ENCODE peak calls at places on chromosomes 3 and 15, in nine cellular contexts. U is Calu3, N is Caco-2, A is lower leg skin, M is fibroblast of pulmonary artery, O is mesothelial cell of epicardium, Q is fibroblast of the aortic adventitia, C is progenitor cell of endocrine pancreas, Z is cardiac fibroblast. F is an unnamed sample.

GRCh38 chr15:65421360-65422215 is 1.2 kb downstream of the IGDCC4 start:
- DNase-seq in M (no peak), Z (no peak), C (peak), U (no peak), O (peak), A (no peak), Q (no peak), N (peak), F (no peak)

GRCh38 chr3:45218578-45219390 is 7.3 kb downstream of the TMEM158 start:
- DNase-seq in Q (peak), O (no peak), A (no peak), M (peak), N (no peak), U (no peak), C (no peak), Z (peak), F (no peak)

GRCh38 chr15:25239471-25240345 is 199.1 kb downstream of the UBE3A start:
- DNase-seq in M (no peak), C (no peak), N (no peak), U (no peak), Q (no peak), A (no peak), O (peak), Z (no peak), F (no peak)

GRCh38 chr3:116129187-116129945 is 315.9 kb downstream of the LSAMP start:
- DNase-seq in Z (no peak), Q (no peak), U (no peak), N (no peak), A (no peak), M (no peak), O (no peak), C (no peak), F (no peak)

GRCh38 chr15:32651229-32651837 is 9.8 kb downstream of the SCG5 start:
- DNase-seq in Z (peak), Q (peak), C (no peak), M (peak), N (peak), U (peak), A (no peak), O (no peak), F (no peak)

GRCh38 chr15:60091150-60091549 is 87.0 kb downstream of the FOXB1 start:
- DNase-seq in Z (peak), O (no peak), A (no peak), Q (peak), N (peak), M (peak), U (peak), C (no peak), F (no peak)

GRCh38 chr3:73452731-73453130 is 172.0 kb downstream of the PDZRN3 start:
- DNase-seq in Z (no peak), C (no peak), O (no peak), U (no peak), N (no peak), Q (no peak), A (no peak), M (no peak), F (no peak)

GRCh38 chr15:72890043-72890442 is 106.5 kb upstream of the ADPGK start:
- DNase-seq in A (no peak), Q (no peak), O (no peak), M (no peak), N (no peak), C (no peak), Z (no peak), U (no peak), F (no peak)

GRCh38 chr15:75809986-75810750 is 33.1 kb upstream of the UBE2Q2 start:
- DNase-seq in U (peak), Z (peak), C (no peak), A (no peak), N (peak), O (no peak), M (peak), Q (peak), F (no peak)

GRCh38 chr15:23002920-23003319 is 22.8 kb upstream of the CYFIP1 start:
- DNase-seq in O (no peak), U (no peak), A (no peak), C (no peak), N (no peak), Q (no peak), Z (no peak), M (no peak), F (no peak)

GRCh38 chr3:126818696-126819095 is 114.7 kb downstream of the CHCHD6 start:
- DNase-seq in Z (no peak), Q (no peak), N (no peak), O (no peak), A (no peak), M (no peak), U (no peak), C (no peak), F (no peak)

GRCh38 chr3:178699810-178700209 is 163.6 kb downstream of the KCNMB2 start:
- DNase-seq in N (no peak), A (no peak), U (no peak), Q (no peak), Z (peak), C (no peak), O (no peak), M (no peak), F (no peak)

GRCh38 chr15:56957812-56958406 is 39.5 kb downstream of the TCF12 start:
- DNase-seq in M (no peak), N (peak), A (no peak), U (peak), Z (no peak), Q (no peak), C (no peak), O (no peak), F (no peak)

GRCh38 chr3:188697127-188697526 is 474.6 kb upstream of the TPRG1 start:
- DNase-seq in C (no peak), U (no peak), N (no peak), A (no peak), O (no peak), Q (no peak), Z (no peak), M (no peak), F (no peak)

DNA sequence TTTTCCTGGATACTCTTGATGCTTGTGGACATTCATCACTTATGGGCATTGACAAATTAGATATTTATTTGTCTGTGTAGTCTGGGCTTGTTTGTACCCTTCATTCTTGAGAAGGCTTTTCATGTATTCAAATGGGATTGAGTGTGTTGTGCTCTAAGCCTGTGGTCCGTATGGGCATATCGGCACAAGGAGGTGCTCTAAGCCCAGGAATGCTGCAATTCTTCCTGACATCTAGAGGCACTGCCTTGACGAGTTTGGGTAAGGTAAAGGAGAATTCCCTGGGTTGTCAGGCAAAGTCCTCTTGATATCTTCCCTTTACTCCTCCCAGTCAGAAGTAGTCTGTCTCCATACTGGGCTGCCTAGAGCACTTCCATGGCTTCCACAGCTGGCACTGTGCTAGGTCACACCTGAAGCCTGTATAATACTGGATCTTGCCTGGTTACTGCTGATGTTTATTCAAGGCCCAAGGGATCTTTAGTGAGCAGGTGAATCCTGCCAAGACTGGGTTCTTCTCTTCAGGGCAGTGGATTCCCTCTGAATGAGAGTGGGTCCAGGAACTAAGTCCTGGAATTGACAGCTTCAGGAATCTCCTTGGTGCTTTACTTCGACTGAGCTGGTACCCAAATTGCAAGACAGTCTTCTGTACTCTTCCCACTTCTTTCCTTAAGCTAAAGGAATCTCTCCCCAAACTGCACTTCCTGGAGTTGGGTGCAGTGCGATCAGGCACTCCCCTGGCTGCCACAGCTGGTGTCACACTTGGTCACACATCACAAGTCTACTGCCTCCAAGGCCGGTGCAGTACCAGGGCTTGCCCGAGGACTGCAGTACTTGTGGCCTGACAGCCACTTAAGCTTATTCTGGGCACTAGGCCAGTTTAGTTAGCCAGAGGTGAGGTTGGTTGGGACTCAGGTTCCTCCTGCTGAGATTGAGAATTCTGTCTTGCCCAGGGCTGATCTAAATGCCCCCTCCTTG is 46.0 kb downstream of the GALK2 start:
- DNase-seq in C (no peak), A (no peak), N (no peak), Z (no peak), U (peak), O (no peak), Q (no peak), M (no peak), F (no peak)
- TF ChIP-seq CTCF in C (no peak), A (no peak), N (no peak), Z (no peak), U (no peak), O (no peak), Q (no peak), M (no peak), F (no peak)

GRCh38 chr15:87562203-87562602 is 694.3 kb downstream of the NTRK3 start:
- DNase-seq in C (no peak), O (no peak), M (no peak), N (no peak), Z (no peak), U (no peak), A (no peak), Q (no peak), F (no peak)
- TF ChIP-seq CTCF in C (no peak), O (no peak), M (no peak), N (no peak), Z (no peak), U (no peak), A (no peak), Q (no peak), F (no peak)

GRCh38 chr15:84765675-84766074 is 17.3 kb downstream of the ZNF592 start:
- DNase-seq in A (no peak), C (no peak), Z (no peak), M (no peak), N (no peak), U (no peak), Q (no peak), O (no peak), F (no peak)
- TF ChIP-seq CTCF in A (no peak), C (no peak), Z (no peak), M (no peak), N (no peak), U (no peak), Q (no peak), O (no peak), F (no peak)

DNA sequence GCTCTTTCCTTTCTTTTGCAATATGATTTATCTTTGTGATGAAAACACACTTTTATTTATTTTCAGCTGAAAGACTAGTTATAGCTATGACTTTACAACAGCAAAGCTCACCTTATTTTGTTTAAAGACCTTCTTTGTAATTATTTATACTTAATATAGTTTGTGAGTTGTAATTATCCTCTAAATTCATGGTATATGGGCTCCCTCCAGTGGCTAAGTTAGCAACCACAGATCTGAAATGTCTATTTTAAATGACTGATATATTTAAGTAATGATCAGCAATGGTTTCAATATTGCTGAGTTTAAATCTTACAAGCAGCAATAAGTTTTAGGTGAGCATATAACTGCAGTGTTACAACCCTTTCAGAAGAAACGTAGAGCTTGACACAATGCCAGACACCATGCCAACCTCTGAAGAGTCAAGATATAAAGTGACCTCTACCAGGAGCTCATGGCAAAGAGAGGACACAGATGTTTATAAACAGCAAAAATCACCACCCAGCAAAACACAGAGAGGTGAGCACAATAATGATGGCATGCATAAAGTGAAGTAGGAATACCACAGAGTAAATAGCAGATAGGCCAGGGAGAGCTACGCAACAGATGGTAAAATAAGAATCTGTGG is 143.6 kb upstream of the ZNF385D start:
- DNase-seq in O (no peak), M (peak), A (no peak), C (no peak), U (peak), Q (peak), N (no peak), Z (peak), F (no peak)
- TF ChIP-seq CTCF in O (peak), M (peak), A (no peak), C (peak), U (peak), Q (peak), N (no peak), Z (peak), F (no peak)

GRCh38 chr15:66684136-66684681 is 17.8 kb upstream of the SMAD6 start:
- DNase-seq in U (no peak), O (no peak), N (no peak), Z (no peak), C (no peak), A (no peak), Q (no peak), M (no peak), F (no peak)

GRCh38 chr15:66682246-66682645 is 19.8 kb upstream of the SMAD6 start:
- DNase-seq in Q (no peak), C (no peak), Z (no peak), U (no peak), A (no peak), O (no peak), N (no peak), M (no peak), F (no peak)

GRCh38 chr15:66682865-66683264 is 19.2 kb upstream of the SMAD6 start:
- DNase-seq in O (no peak), C (no peak), Z (peak), Q (peak), A (no peak), M (no peak), N (no peak), U (no peak), F (no peak)

GRCh38 chr15:66681395-66681794 is 20.6 kb upstream of the SMAD6 start:
- DNase-seq in U (no peak), C (no peak), M (no peak), N (no peak), A (no peak), Q (no peak), Z (no peak), O (no peak), F (no peak)

GRCh38 chr15:66685638-66686150 is 16.3 kb upstream of the SMAD6 start:
- DNase-seq in U (no peak), N (no peak), Q (no peak), A (no peak), O (no peak), M (no peak), Z (peak), C (no peak), F (no peak)
- TF ChIP-seq CTCF in U (no peak), N (peak), Q (peak), A (no peak), O (peak), M (peak), Z (peak), C (peak), F (no peak)

GRCh38 chr3:16377847-16378302 is 112.9 kb downstream of the OXNAD1 start:
- DNase-seq in N (no peak), M (no peak), A (no peak), U (no peak), C (no peak), O (no peak), Z (no peak), Q (no peak), F (no peak)
- TF ChIP-seq CTCF in N (no peak), M (no peak), A (no peak), U (no peak), C (no peak), O (no peak), Z (no peak), Q (no peak), F (no peak)

DNA sequence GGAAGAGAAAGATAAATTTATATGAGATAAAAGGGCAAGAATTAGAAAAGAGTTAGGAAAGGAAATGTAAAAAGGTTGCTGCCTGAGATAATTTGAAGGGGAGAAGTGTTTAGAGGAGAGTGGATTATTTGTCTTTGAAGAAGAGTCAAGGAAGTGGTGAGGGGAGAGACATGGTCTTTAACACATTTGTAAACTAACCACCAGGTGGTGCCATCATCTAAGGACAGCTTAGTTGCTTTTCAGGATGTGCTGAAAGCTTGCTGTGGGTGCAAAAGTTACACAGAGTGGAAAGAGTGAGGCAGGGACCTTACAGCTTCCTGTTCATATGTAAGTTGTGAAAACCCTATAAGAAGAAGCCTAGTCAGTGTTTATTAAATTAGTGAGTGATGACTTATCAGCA is 114.1 kb upstream of the DNAJC19 start:
- DNase-seq in A (no peak), M (peak), N (peak), Q (no peak), O (no peak), C (no peak), Z (peak), U (peak), F (no peak)
- TF ChIP-seq CTCF in A (no peak), M (no peak), N (no peak), Q (no peak), O (no peak), C (peak), Z (no peak), U (peak), F (no peak)

GRCh38 chr3:156761713-156762575 is 64.2 kb upstream of the LEKR1 start:
- DNase-seq in N (no peak), A (no peak), M (peak), O (no peak), Z (peak), U (no peak), C (no peak), Q (peak), F (no peak)
- TF ChIP-seq CTCF in N (no peak), A (no peak), M (peak), O (no peak), Z (no peak), U (no peak), C (no peak), Q (no peak), F (no peak)

GRCh38 chr15:61702224-61703120 is 357.8 kb downstream of the VPS13C start:
- DNase-seq in Z (no peak), N (no peak), M (no peak), O (no peak), A (no peak), C (no peak), Q (no peak), U (no peak), F (no peak)
- TF ChIP-seq CTCF in Z (no peak), N (no peak), M (no peak), O (no peak), A (no peak), C (no peak), Q (no peak), U (no peak), F (no peak)

GRCh38 chr3:174397848-174398247 is 461.3 kb upstream of the NAALADL2 start:
- DNase-seq in N (peak), C (no peak), A (no peak), U (no peak), Z (peak), Q (peak), O (no peak), M (peak), F (no peak)
- TF ChIP-seq CTCF in N (peak), C (peak), A (no peak), U (peak), Z (peak), Q (peak), O (no peak), M (peak), F (no peak)